ENCODE peak calls at places on chromosomes 16 and 17, in nine cellular contexts. One of them, this sample, is unnamed.

GRCh38 chr17:38568845-38569510 is 36.8 kb downstream of the SRCIN1 start:
- DNase-seq in skeletal muscle cell: no peak
- DNase-seq in endodermal cell: no peak
- DNase-seq in astrocyte of the spinal cord: no peak
- DNase-seq in stimulated activated CD4-positive, alpha-beta T cell treated with anti-CD3 and anti-CD28 coated beads, Interleukin-1b, Interleukin-23, amount 100 ng/mL, for 24 hours: no peak
- DNase-seq in NCI-H1105: no peak
- DNase-seq in activated CD4-positive, alpha-beta T cell treated with anti-CD3 and anti-CD28 coated beads for 36 hours: no peak
- DNase-seq in GM20000: no peak
- DNase-seq in MM.1S: no peak
- DNase-seq in this sample: no peak

GRCh38 chr17:83064732-83065659 is 14.4 kb upstream of the METRNL start:
- DNase-seq in GM20000: no peak
- DNase-seq in stimulated activated CD4-positive, alpha-beta T cell treated with anti-CD3 and anti-CD28 coated beads, Interleukin-1b, Interleukin-23, amount 100 ng/mL, for 24 hours: no peak
- DNase-seq in NCI-H1105: no peak
- DNase-seq in skeletal muscle cell: no peak
- DNase-seq in astrocyte of the spinal cord: no peak
- DNase-seq in activated CD4-positive, alpha-beta T cell treated with anti-CD3 and anti-CD28 coated beads for 36 hours: peak; percentile 5
- DNase-seq in MM.1S: no peak
- DNase-seq in endodermal cell: peak; percentile 36
- DNase-seq in this sample: peak; percentile 27

GRCh38 chr17:15361151-15361550 is 19.8 kb upstream of the TEKT3 start:
- DNase-seq in endodermal cell: no peak
- DNase-seq in GM20000: no peak
- DNase-seq in astrocyte of the spinal cord: no peak
- DNase-seq in stimulated activated CD4-positive, alpha-beta T cell treated with anti-CD3 and anti-CD28 coated beads, Interleukin-1b, Interleukin-23, amount 100 ng/mL, for 24 hours: no peak
- DNase-seq in NCI-H1105: no peak
- DNase-seq in MM.1S: no peak
- DNase-seq in activated CD4-positive, alpha-beta T cell treated with anti-CD3 and anti-CD28 coated beads for 36 hours: no peak
- DNase-seq in skeletal muscle cell: no peak
- DNase-seq in this sample: no peak

GRCh38 chr17:40910441-40910841 is 25.4 kb upstream of the KRT20 start:
- DNase-seq in activated CD4-positive, alpha-beta T cell treated with anti-CD3 and anti-CD28 coated beads for 36 hours: no peak
- DNase-seq in astrocyte of the spinal cord: peak; percentile 77
- DNase-seq in endodermal cell: no peak
- DNase-seq in GM20000: no peak
- DNase-seq in MM.1S: peak; percentile 18
- DNase-seq in skeletal muscle cell: peak; percentile 72
- DNase-seq in NCI-H1105: no peak
- DNase-seq in stimulated activated CD4-positive, alpha-beta T cell treated with anti-CD3 and anti-CD28 coated beads, Interleukin-1b, Interleukin-23, amount 100 ng/mL, for 24 hours: no peak
- DNase-seq in this sample: no peak

GRCh38 chr17:64024215-64024654 is 3.8 kb upstream of the ICAM2 start:
- DNase-seq in astrocyte of the spinal cord: no peak
- DNase-seq in endodermal cell: peak; percentile 36
- DNase-seq in skeletal muscle cell: no peak
- DNase-seq in GM20000: no peak
- DNase-seq in activated CD4-positive, alpha-beta T cell treated with anti-CD3 and anti-CD28 coated beads for 36 hours: no peak
- DNase-seq in MM.1S: no peak
- DNase-seq in stimulated activated CD4-positive, alpha-beta T cell treated with anti-CD3 and anti-CD28 coated beads, Interleukin-1b, Interleukin-23, amount 100 ng/mL, for 24 hours: no peak
- DNase-seq in NCI-H1105: no peak
- DNase-seq in this sample: no peak

GRCh38 chr16:82796047-82796446 is 169.3 kb downstream of the CDH13 start:
- DNase-seq in endodermal cell: no peak
- DNase-seq in MM.1S: no peak
- DNase-seq in activated CD4-positive, alpha-beta T cell treated with anti-CD3 and anti-CD28 coated beads for 36 hours: no peak
- DNase-seq in stimulated activated CD4-positive, alpha-beta T cell treated with anti-CD3 and anti-CD28 coated beads, Interleukin-1b, Interleukin-23, amount 100 ng/mL, for 24 hours: no peak
- DNase-seq in NCI-H1105: no peak
- DNase-seq in astrocyte of the spinal cord: no peak
- DNase-seq in GM20000: no peak
- DNase-seq in skeletal muscle cell: no peak
- DNase-seq in this sample: no peak

GRCh38 chr17:6507535-6507934 is 48.8 kb downstream of the PITPNM3 start:
- DNase-seq in astrocyte of the spinal cord: peak; percentile 58
- DNase-seq in skeletal muscle cell: peak; percentile 59
- DNase-seq in MM.1S: no peak
- DNase-seq in activated CD4-positive, alpha-beta T cell treated with anti-CD3 and anti-CD28 coated beads for 36 hours: no peak
- DNase-seq in endodermal cell: peak; percentile 21
- DNase-seq in NCI-H1105: no peak
- DNase-seq in GM20000: no peak
- DNase-seq in stimulated activated CD4-positive, alpha-beta T cell treated with anti-CD3 and anti-CD28 coated beads, Interleukin-1b, Interleukin-23, amount 100 ng/mL, for 24 hours: no peak
- DNase-seq in this sample: no peak

GRCh38 chr16:30541502-30542329 is 7.1 kb upstream of the ZNF747 start:
- DNase-seq in skeletal muscle cell: peak; percentile 49
- DNase-seq in endodermal cell: peak; percentile 82
- DNase-seq in astrocyte of the spinal cord: peak; percentile 18
- DNase-seq in GM20000: no peak
- DNase-seq in activated CD4-positive, alpha-beta T cell treated with anti-CD3 and anti-CD28 coated beads for 36 hours: no peak
- DNase-seq in stimulated activated CD4-positive, alpha-beta T cell treated with anti-CD3 and anti-CD28 coated beads, Interleukin-1b, Interleukin-23, amount 100 ng/mL, for 24 hours: no peak
- DNase-seq in MM.1S: no peak
- DNase-seq in NCI-H1105: no peak
- DNase-seq in this sample: no peak

GRCh38 chr17:38591759-38592241 is 14.0 kb downstream of the SRCIN1 start:
- DNase-seq in astrocyte of the spinal cord: peak; percentile 9
- DNase-seq in skeletal muscle cell: no peak
- DNase-seq in GM20000: no peak
- DNase-seq in activated CD4-positive, alpha-beta T cell treated with anti-CD3 and anti-CD28 coated beads for 36 hours: no peak
- DNase-seq in stimulated activated CD4-positive, alpha-beta T cell treated with anti-CD3 and anti-CD28 coated beads, Interleukin-1b, Interleukin-23, amount 100 ng/mL, for 24 hours: no peak
- DNase-seq in MM.1S: peak; percentile 14
- DNase-seq in endodermal cell: no peak
- DNase-seq in NCI-H1105: no peak
- DNase-seq in this sample: no peak

GRCh38 chr16:67676939-67677338 is 10.3 kb downstream of the C16orf86 start:
- DNase-seq in endodermal cell: peak; percentile 8
- DNase-seq in MM.1S: no peak
- DNase-seq in astrocyte of the spinal cord: no peak
- DNase-seq in skeletal muscle cell: no peak
- DNase-seq in stimulated activated CD4-positive, alpha-beta T cell treated with anti-CD3 and anti-CD28 coated beads, Interleukin-1b, Interleukin-23, amount 100 ng/mL, for 24 hours: no peak
- DNase-seq in activated CD4-positive, alpha-beta T cell treated with anti-CD3 and anti-CD28 coated beads for 36 hours: no peak
- DNase-seq in GM20000: no peak
- DNase-seq in NCI-H1105: no peak
- DNase-seq in this sample: no peak

GRCh38 chr17:68697850-68698313 is 96.7 kb upstream of the FAM20A start:
- DNase-seq in endodermal cell: no peak
- DNase-seq in NCI-H1105: no peak
- DNase-seq in skeletal muscle cell: peak; percentile 85
- DNase-seq in MM.1S: no peak
- DNase-seq in astrocyte of the spinal cord: peak; percentile 51
- DNase-seq in GM20000: no peak
- DNase-seq in stimulated activated CD4-positive, alpha-beta T cell treated with anti-CD3 and anti-CD28 coated beads, Interleukin-1b, Interleukin-23, amount 100 ng/mL, for 24 hours: no peak
- DNase-seq in activated CD4-positive, alpha-beta T cell treated with anti-CD3 and anti-CD28 coated beads for 36 hours: no peak
- DNase-seq in this sample: no peak

GRCh38 chr16:69150146-69150865 is 17.9 kb downstream of the UTP4 start:
- DNase-seq in skeletal muscle cell: no peak
- DNase-seq in GM20000: peak; percentile 59
- DNase-seq in activated CD4-positive, alpha-beta T cell treated with anti-CD3 and anti-CD28 coated beads for 36 hours: peak; percentile 60
- DNase-seq in MM.1S: peak; percentile 58
- DNase-seq in stimulated activated CD4-positive, alpha-beta T cell treated with anti-CD3 and anti-CD28 coated beads, Interleukin-1b, Interleukin-23, amount 100 ng/mL, for 24 hours: no peak
- DNase-seq in NCI-H1105: peak; percentile 25
- DNase-seq in astrocyte of the spinal cord: peak; percentile 80
- DNase-seq in endodermal cell: peak; percentile 80
- DNase-seq in this sample: peak; percentile 48

GRCh38 chr16:35908152-35908551 is 2448.7 kb downstream of the TP53TG3F start:
- DNase-seq in activated CD4-positive, alpha-beta T cell treated with anti-CD3 and anti-CD28 coated beads for 36 hours: no peak
- DNase-seq in GM20000: no peak
- DNase-seq in endodermal cell: no peak
- DNase-seq in skeletal muscle cell: no peak
- DNase-seq in MM.1S: no peak
- DNase-seq in stimulated activated CD4-positive, alpha-beta T cell treated with anti-CD3 and anti-CD28 coated beads, Interleukin-1b, Interleukin-23, amount 100 ng/mL, for 24 hours: no peak
- DNase-seq in astrocyte of the spinal cord: no peak
- DNase-seq in NCI-H1105: no peak
- DNase-seq in this sample: no peak

GRCh38 chr17:83200231-83200699 is 120.9 kb downstream of the METRNL start:
- DNase-seq in stimulated activated CD4-positive, alpha-beta T cell treated with anti-CD3 and anti-CD28 coated beads, Interleukin-1b, Interleukin-23, amount 100 ng/mL, for 24 hours: peak; percentile 53
- DNase-seq in GM20000: no peak
- DNase-seq in endodermal cell: no peak
- DNase-seq in MM.1S: peak; percentile 33
- DNase-seq in activated CD4-positive, alpha-beta T cell treated with anti-CD3 and anti-CD28 coated beads for 36 hours: peak; percentile 85
- DNase-seq in NCI-H1105: no peak
- DNase-seq in skeletal muscle cell: no peak
- DNase-seq in astrocyte of the spinal cord: peak; percentile 52
- DNase-seq in this sample: no peak

GRCh38 chr17:4770632-4771031 is 1.1 kb upstream of the TM4SF5 start:
- DNase-seq in endodermal cell: no peak
- DNase-seq in skeletal muscle cell: no peak
- DNase-seq in stimulated activated CD4-positive, alpha-beta T cell treated with anti-CD3 and anti-CD28 coated beads, Interleukin-1b, Interleukin-23, amount 100 ng/mL, for 24 hours: no peak
- DNase-seq in activated CD4-positive, alpha-beta T cell treated with anti-CD3 and anti-CD28 coated beads for 36 hours: no peak
- DNase-seq in MM.1S: no peak
- DNase-seq in GM20000: no peak
- DNase-seq in astrocyte of the spinal cord: no peak
- DNase-seq in NCI-H1105: no peak
- DNase-seq in this sample: no peak

GRCh38 chr17:17051791-17052461 is 9.7 kb downstream of the MPRIP start:
- DNase-seq in skeletal muscle cell: no peak
- DNase-seq in MM.1S: no peak
- DNase-seq in NCI-H1105: no peak
- DNase-seq in GM20000: no peak
- DNase-seq in endodermal cell: peak; percentile 38
- DNase-seq in astrocyte of the spinal cord: no peak
- DNase-seq in stimulated activated CD4-positive, alpha-beta T cell treated with anti-CD3 and anti-CD28 coated beads, Interleukin-1b, Interleukin-23, amount 100 ng/mL, for 24 hours: no peak
- DNase-seq in activated CD4-positive, alpha-beta T cell treated with anti-CD3 and anti-CD28 coated beads for 36 hours: no peak
- DNase-seq in this sample: peak; percentile 27

GRCh38 chr17:2433696-2434095 is 32.8 kb upstream of the MNT start:
- DNase-seq in GM20000: no peak
- DNase-seq in endodermal cell: no peak
- DNase-seq in stimulated activated CD4-positive, alpha-beta T cell treated with anti-CD3 and anti-CD28 coated beads, Interleukin-1b, Interleukin-23, amount 100 ng/mL, for 24 hours: no peak
- DNase-seq in activated CD4-positive, alpha-beta T cell treated with anti-CD3 and anti-CD28 coated beads for 36 hours: no peak
- DNase-seq in skeletal muscle cell: no peak
- DNase-seq in NCI-H1105: no peak
- DNase-seq in astrocyte of the spinal cord: peak; percentile 55
- DNase-seq in MM.1S: no peak
- DNase-seq in this sample: no peak

GRCh38 chr16:66188786-66189725 is 177.4 kb upstream of the CDH5 start:
- DNase-seq in NCI-H1105: no peak
- DNase-seq in skeletal muscle cell: no peak
- DNase-seq in astrocyte of the spinal cord: peak; percentile 79
- DNase-seq in stimulated activated CD4-positive, alpha-beta T cell treated with anti-CD3 and anti-CD28 coated beads, Interleukin-1b, Interleukin-23, amount 100 ng/mL, for 24 hours: no peak
- DNase-seq in MM.1S: no peak
- DNase-seq in activated CD4-positive, alpha-beta T cell treated with anti-CD3 and anti-CD28 coated beads for 36 hours: no peak
- DNase-seq in endodermal cell: peak; percentile 29
- DNase-seq in GM20000: no peak
- DNase-seq in this sample: no peak

GRCh38 chr17:62627219-62627903 is at the start of gene MRC2:
- DNase-seq in skeletal muscle cell: peak; percentile 67
- DNase-seq in stimulated activated CD4-positive, alpha-beta T cell treated with anti-CD3 and anti-CD28 coated beads, Interleukin-1b, Interleukin-23, amount 100 ng/mL, for 24 hours: peak; percentile 56
- DNase-seq in endodermal cell: peak; percentile 96
- DNase-seq in NCI-H1105: no peak
- DNase-seq in GM20000: peak; percentile 77
- DNase-seq in astrocyte of the spinal cord: peak; percentile 89
- DNase-seq in activated CD4-positive, alpha-beta T cell treated with anti-CD3 and anti-CD28 coated beads for 36 hours: peak; percentile 71
- DNase-seq in MM.1S: no peak
- DNase-seq in this sample: peak; percentile 82

This sample was measured in H9.